ENCODE peak calls at places on chromosomes 16 and 17, in six cellular contexts. I is Peyer's patch; M is thoracic aorta; S is lower lobe of right lung; J is colonic mucosa; P is CD8-positive, alpha-beta T cell. F is an unnamed sample.

GRCh38 chr16:11006666-11007065 is 62.3 kb downstream of the CLEC16A start:
- DNase-seq in I (no peak), M (no peak), S (no peak), J (no peak), P (no peak), F (no peak)

GRCh38 chr16:49754495-49755290 is 101.2 kb downstream of the ZNF423 start:
- DNase-seq in I (no peak), M (no peak), S (no peak), J (peak), P (no peak), F (no peak)

GRCh38 chr16:72371307-72372081 is 199.5 kb upstream of the PMFBP1 start:
- DNase-seq in I (no peak), M (no peak), S (no peak), J (no peak), P (no peak), F (no peak)

GRCh38 chr17:64993867-64994266 is 62.7 kb downstream of the GNA13 start:
- DNase-seq in I (no peak), M (no peak), S (no peak), J (no peak), P (no peak), F (no peak)

GRCh38 chr16:50625374-50625773 is 55.7 kb downstream of the SNX20 start:
- DNase-seq in I (no peak), M (no peak), S (no peak), J (no peak), P (no peak), F (no peak)

GRCh38 chr17:51673066-51673465 is 412.7 kb downstream of the UTP18 start:
- DNase-seq in I (no peak), M (no peak), S (no peak), J (no peak), P (no peak), F (no peak)

GRCh38 chr17:27456681-27457404 is 595 bp downstream of the KSR1 start:
- DNase-seq in I (no peak), M (no peak), S (no peak), J (no peak), P (no peak), F (no peak)

GRCh38 chr17:79574108-79574507 is 36.7 kb downstream of the RBFOX3 start:
- DNase-seq in I (no peak), M (no peak), S (peak), J (no peak), P (no peak), F (no peak)

GRCh38 chr17:70329751-70330150 is 160.4 kb downstream of the KCNJ2 start:
- DNase-seq in I (no peak), M (no peak), S (no peak), J (no peak), P (no peak), F (no peak)

GRCh38 chr17:2949469-2950044 is 113.8 kb downstream of the OR1D5 start:
- DNase-seq in I (peak), M (no peak), S (peak), J (peak), P (no peak), F (no peak)

GRCh38 chr16:3984111-3985060 is 103.9 kb upstream of the CREBBP start:
- DNase-seq in I (no peak), M (no peak), S (no peak), J (no peak), P (no peak), F (no peak)

GRCh38 chr17:37391146-37391545 is 15.4 kb downstream of the C17orf78 start:
- DNase-seq in I (no peak), M (no peak), S (no peak), J (no peak), P (no peak), F (no peak)

GRCh38 chr17:80886641-80887573 is 104.7 kb upstream of the CHMP6 start:
- DNase-seq in I (peak), M (no peak), S (peak), J (no peak), P (no peak), F (no peak)

GRCh38 chr17:17042851-17043667 is 802 bp downstream of the MPRIP start:
- DNase-seq in I (peak), M (no peak), S (peak), J (no peak), P (no peak), F (no peak)

GRCh38 chr16:50284131-50284911 is 18.0 kb downstream of the ADCY7 start:
- DNase-seq in I (no peak), M (no peak), S (peak), J (peak), P (no peak), F (no peak)

GRCh38 chr17:35189291-35189690 is 4.9 kb downstream of the SLC35G3 start:
- DNase-seq in I (no peak), M (no peak), S (no peak), J (no peak), P (no peak), F (no peak)

GRCh38 chr17:75511610-75512575 is 3.4 kb downstream of the CASKIN2 start:
- DNase-seq in I (no peak), M (no peak), S (peak), J (no peak), P (no peak), F (no peak)
- H3K4me3 ChIP-seq in I (peak), M (peak), S (peak), J (no peak), P (no peak), F (no peak)

GRCh38 chr17:67784364-67785121 is 40.8 kb upstream of the BPTF start:
- DNase-seq in I (no peak), M (no peak), S (no peak), J (no peak), P (no peak), F (no peak)

GRCh38 chr17:67785122-67785477 is 40.2 kb upstream of the BPTF start:
- DNase-seq in I (no peak), M (no peak), S (no peak), J (no peak), P (no peak), F (no peak)

DNA sequence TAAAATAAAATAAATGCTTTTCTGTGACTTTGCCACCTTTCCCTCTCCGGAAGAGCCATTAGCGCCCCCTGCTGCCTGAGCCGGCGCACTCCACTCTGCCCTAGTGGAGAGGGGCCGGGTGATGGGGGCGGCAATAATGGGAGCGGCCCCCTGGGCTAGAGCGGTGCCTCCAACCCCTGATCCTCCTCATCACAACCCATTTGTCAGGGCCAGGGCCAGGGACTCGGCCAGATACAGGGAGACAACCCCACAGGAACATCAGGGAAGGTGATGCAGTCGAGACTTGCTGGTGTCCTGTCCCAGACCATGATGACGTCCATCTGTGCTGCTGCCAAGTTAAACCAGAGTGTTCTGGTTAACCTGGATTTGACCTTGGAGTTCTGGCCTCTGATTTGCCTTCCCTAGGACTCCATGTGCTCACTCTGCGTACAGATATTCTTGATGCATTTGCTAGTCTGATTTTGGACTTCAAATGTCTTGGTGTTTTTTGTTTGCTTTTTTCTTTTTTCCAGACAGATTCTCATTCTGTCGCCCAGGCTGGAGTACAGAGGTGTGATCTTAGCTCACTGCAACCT is 46.1 kb upstream of the BPTF start:
- DNase-seq in I (peak), M (no peak), S (no peak), J (peak), P (peak), F (no peak)
- H3K4me3 ChIP-seq in I (no peak), M (no peak), S (no peak), J (no peak), P (no peak), F (no peak)

GRCh38 chr16:26877421-26877820 is 189.3 kb upstream of the C16orf82 start:
- DNase-seq in I (no peak), M (no peak), S (no peak), J (no peak), P (no peak), F (no peak)
- H3K4me3 ChIP-seq in I (no peak), M (no peak), S (no peak), J (no peak), P (no peak), F (no peak)

DNA sequence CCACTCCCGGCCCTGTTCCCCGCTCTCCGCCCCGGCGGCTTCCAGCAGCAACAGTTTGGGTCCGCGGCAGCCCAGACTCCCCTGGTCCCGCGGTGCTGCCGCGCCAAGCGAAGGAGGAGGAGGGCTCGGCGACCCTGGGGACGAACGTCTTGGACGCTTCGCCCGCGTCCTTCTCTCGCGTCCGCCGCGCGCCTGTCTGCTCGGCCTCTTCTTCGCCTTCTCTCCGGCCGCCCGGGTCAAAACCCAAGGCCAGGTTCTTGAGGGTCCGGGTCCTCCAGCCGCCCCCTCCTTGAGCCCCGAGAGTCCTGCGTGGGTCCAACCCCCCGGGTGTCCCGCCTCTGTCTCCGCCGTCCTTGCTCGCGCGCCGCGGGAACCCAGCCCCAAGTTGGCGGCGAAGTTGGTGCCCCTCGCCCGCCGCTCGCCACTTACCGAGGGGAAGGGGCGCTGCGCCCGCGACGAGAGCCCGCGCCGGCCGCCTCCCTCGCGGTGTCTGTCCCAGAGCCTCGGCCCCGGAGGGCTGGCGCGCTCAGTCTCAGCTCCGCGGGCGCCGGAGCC is 1.4 kb upstream of the GRIN2C start:
- DNase-seq in I (no peak), M (no peak), S (no peak), J (no peak), P (no peak), F (no peak)
- H3K4me3 ChIP-seq in I (peak), M (peak), S (peak), J (peak), P (peak), F (no peak)

GRCh38 chr17:43983196-43983514 is 21.3 kb upstream of the NAGS start:
- DNase-seq in I (no peak), M (no peak), S (no peak), J (no peak), P (no peak), F (no peak)
- H3K4me3 ChIP-seq in I (peak), M (no peak), S (peak), J (no peak), P (peak), F (no peak)

DNA sequence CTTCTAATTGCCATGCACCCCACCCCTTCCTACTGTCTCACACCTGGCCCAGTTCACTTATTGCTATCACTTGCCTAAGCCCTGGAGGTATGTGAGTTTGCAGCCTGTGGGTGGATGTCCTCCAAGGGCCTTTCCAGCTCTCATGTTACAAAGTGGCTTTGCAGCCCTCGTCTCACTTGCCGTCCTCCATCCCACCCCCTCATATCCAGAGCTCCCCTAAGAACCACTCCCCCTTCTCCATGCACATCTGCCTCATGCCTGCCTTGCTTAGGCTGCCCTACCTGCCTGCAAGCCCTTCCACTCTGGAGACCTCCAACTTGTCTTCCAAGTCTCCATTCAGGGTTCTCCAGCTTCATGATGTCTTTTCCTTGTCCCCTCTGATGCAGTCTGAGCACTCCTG is 119.4 kb upstream of the NLRP1 start:
- DNase-seq in I (no peak), M (no peak), S (no peak), J (no peak), P (no peak), F (no peak)
- H3K4me3 ChIP-seq in I (no peak), M (no peak), S (no peak), J (no peak), P (no peak), F (no peak)

GRCh38 chr17:57259817-57260216 is 3.5 kb downstream of the MSI2 start:
- DNase-seq in I (no peak), M (no peak), S (no peak), J (no peak), P (no peak), F (no peak)
- H3K4me3 ChIP-seq in I (no peak), M (no peak), S (no peak), J (no peak), P (no peak), F (no peak)

GRCh38 chr17:30074726-30075125 is 41.9 kb upstream of the NSRP1 start:
- DNase-seq in I (no peak), M (no peak), S (no peak), J (no peak), P (no peak), F (no peak)

GRCh38 chr17:30068465-30068864 is 48.2 kb upstream of the NSRP1 start:
- DNase-seq in I (no peak), M (no peak), S (no peak), J (no peak), P (no peak), F (no peak)

GRCh38 chr17:30074254-30074653 is 42.4 kb upstream of the NSRP1 start:
- DNase-seq in I (no peak), M (no peak), S (no peak), J (no peak), P (no peak), F (no peak)
- H3K4me3 ChIP-seq in I (no peak), M (no peak), S (no peak), J (no peak), P (no peak), F (no peak)

GRCh38 chr16:57260294-57260929 is 15.4 kb downstream of the ARL2BP start:
- DNase-seq in I (no peak), M (no peak), S (peak), J (no peak), P (no peak), F (no peak)
- H3K4me3 ChIP-seq in I (no peak), M (no peak), S (no peak), J (no peak), P (peak), F (no peak)

GRCh38 chr16:23842137-23842600 is 6.4 kb downstream of the PRKCB start:
- DNase-seq in I (no peak), M (no peak), S (no peak), J (no peak), P (no peak), F (no peak)

GRCh38 chr16:23840310-23840709 is 4.5 kb downstream of the PRKCB start:
- DNase-seq in I (no peak), M (no peak), S (no peak), J (no peak), P (no peak), F (no peak)

GRCh38 chr16:23838485-23839142 is 2.8 kb downstream of the PRKCB start:
- DNase-seq in I (no peak), M (no peak), S (no peak), J (no peak), P (no peak), F (no peak)

GRCh38 chr16:23847251-23847650 is 11.5 kb downstream of the PRKCB start:
- DNase-seq in I (no peak), M (no peak), S (no peak), J (no peak), P (no peak), F (no peak)

DNA sequence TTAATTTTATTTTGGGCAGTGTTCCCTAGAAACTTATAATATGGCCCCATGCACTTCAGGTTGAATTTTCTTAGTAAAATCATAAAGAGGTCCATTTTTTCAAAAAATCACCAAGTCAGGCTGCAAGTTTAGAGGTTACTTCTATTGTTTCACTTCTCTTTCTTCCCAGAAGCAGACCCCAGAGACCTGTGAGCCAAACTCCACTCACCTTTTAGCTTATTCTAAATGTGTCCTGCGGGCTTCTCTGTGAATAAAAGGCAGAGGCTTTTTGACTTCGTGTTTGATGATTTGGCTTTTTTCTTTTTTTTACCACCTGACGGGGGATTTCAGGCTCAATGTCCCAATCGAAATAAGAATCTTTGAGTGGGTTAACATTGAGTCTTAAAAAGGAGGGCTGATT is 7.4 kb downstream of the PRKCB start:
- DNase-seq in I (no peak), M (no peak), S (no peak), J (no peak), P (no peak), F (no peak)
- H3K4me3 ChIP-seq in I (no peak), M (no peak), S (no peak), J (no peak), P (no peak), F (no peak)